ENCODE peak calls at places on chromosomes 5 and 9, in seven cellular contexts. K, F, O, W, T, C and Q are unnamed samples.

GRCh38 chr5:118233601-118234000 is 754.7 kb downstream of the DTWD2 start:
- DNase-seq in K (no peak), F (no peak), O (no peak), W (no peak), T (no peak), C (no peak), Q (no peak)

GRCh38 chr9:26882154-26882553 is 10.4 kb downstream of the CAAP1 start:
- DNase-seq in K (no peak), F (no peak), O (no peak), W (no peak), T (no peak), C (no peak), Q (no peak)

GRCh38 chr5:132136906-132137305 is 63.3 kb downstream of the CSF2 start:
- DNase-seq in K (no peak), F (no peak), O (no peak), W (peak; percentile 91), T (no peak), C (no peak), Q (peak; percentile 73)

GRCh38 chr5:91219141-91219802 is 163.8 kb downstream of the ARRDC3 start:
- DNase-seq in K (peak; percentile 27), F (no peak), O (no peak), W (peak; percentile 94), T (no peak), C (no peak), Q (no peak)

GRCh38 chr5:140632366-140633080 is 452 bp downstream of the CD14 start:
- DNase-seq in K (peak; percentile 63), F (peak; percentile 84), O (peak; percentile 48), W (peak; percentile 80), T (peak; percentile 20), C (no peak), Q (no peak)

GRCh38 chr5:132237141-132237540 is 9.5 kb upstream of the P4HA2 start:
- DNase-seq in K (peak; percentile 3), F (peak; percentile 51), O (no peak), W (no peak), T (no peak), C (no peak), Q (no peak)

GRCh38 chr9:72292874-72293607 is 72.0 kb downstream of the ZFAND5 start:
- DNase-seq in K (peak; percentile 52), F (no peak), O (no peak), W (peak; percentile 98), T (no peak), C (no peak), Q (no peak)

GRCh38 chr9:70587143-70587710 is 172.8 kb upstream of the KLF9 start:
- DNase-seq in K (no peak), F (no peak), O (no peak), W (peak; percentile 79), T (no peak), C (no peak), Q (no peak)

GRCh38 chr5:28575368-28575767 is 1537.0 kb upstream of the CDH9 start:
- DNase-seq in K (no peak), F (no peak), O (no peak), W (no peak), T (no peak), C (no peak), Q (no peak)

GRCh38 chr9:84322830-84323229 is 17.7 kb downstream of the SLC28A3 start:
- DNase-seq in K (no peak), F (no peak), O (no peak), W (peak; percentile 32), T (no peak), C (no peak), Q (no peak)

GRCh38 chr5:54630738-54631369 is 113.3 kb downstream of the SNX18 start:
- DNase-seq in K (no peak), F (peak; percentile 89), O (no peak), W (peak; percentile 44), T (no peak), C (no peak), Q (no peak)

GRCh38 chr5:169052207-169052606 is 248.7 kb downstream of the SLIT3 start:
- DNase-seq in K (no peak), F (no peak), O (no peak), W (no peak), T (no peak), C (no peak), Q (no peak)

GRCh38 chr5:170113517-170113891 is 7.8 kb downstream of the FOXI1 start:
- DNase-seq in K (no peak), F (no peak), O (no peak), W (no peak), T (no peak), C (no peak), Q (no peak)

GRCh38 chr9:124894741-124895170 is 32.8 kb downstream of the ARPC5L start:
- DNase-seq in K (no peak), F (no peak), O (no peak), W (peak; percentile 72), T (peak; percentile 31), C (peak; percentile 10), Q (no peak)

GRCh38 chr5:131384181-131384580 is 120.3 kb downstream of the CDC42SE2 start:
- DNase-seq in K (no peak), F (no peak), O (no peak), W (no peak), T (no peak), C (no peak), Q (no peak)

GRCh38 chr9:109769250-109769649 is 10.7 kb upstream of the PALM2AKAP2 start:
- DNase-seq in K (no peak), F (no peak), O (no peak), W (no peak), T (no peak), C (no peak), Q (no peak)

GRCh38 chr5:179754024-179754423 is 21.4 kb downstream of the MAML1 start:
- DNase-seq in K (no peak), F (no peak), O (no peak), W (no peak), T (no peak), C (no peak), Q (no peak)

GRCh38 chr9:125495137-125496119 is 211.6 kb downstream of the MAPKAP1 start:
- DNase-seq in K (no peak), F (no peak), O (no peak), W (no peak), T (no peak), C (peak; percentile 21), Q (no peak)

GRCh38 chr5:32090026-32090754 is 83.9 kb downstream of the GOLPH3 start:
- DNase-seq in K (no peak), F (no peak), O (no peak), W (no peak), T (no peak), C (no peak), Q (no peak)

GRCh38 chr5:32090755-32091128 is 83.4 kb downstream of the GOLPH3 start:
- DNase-seq in K (no peak), F (no peak), O (no peak), W (no peak), T (no peak), C (no peak), Q (no peak)

GRCh38 chr5:32087086-32088082 is 86.7 kb downstream of the GOLPH3 start:
- DNase-seq in K (no peak), F (no peak), O (no peak), W (no peak), T (no peak), C (no peak), Q (no peak)

GRCh38 chr5:32088214-32088613 is 85.9 kb downstream of the GOLPH3 start:
- DNase-seq in K (no peak), F (no peak), O (no peak), W (no peak), T (no peak), C (no peak), Q (no peak)

GRCh38 chr5:32089146-32090000 is 84.7 kb downstream of the GOLPH3 start:
- DNase-seq in K (no peak), F (no peak), O (no peak), W (no peak), T (no peak), C (no peak), Q (no peak)
- TF ChIP-seq CTCF in K (no peak), F (no peak), O (no peak), W (no peak), T (no peak), C (no peak), Q (no peak)

DNA sequence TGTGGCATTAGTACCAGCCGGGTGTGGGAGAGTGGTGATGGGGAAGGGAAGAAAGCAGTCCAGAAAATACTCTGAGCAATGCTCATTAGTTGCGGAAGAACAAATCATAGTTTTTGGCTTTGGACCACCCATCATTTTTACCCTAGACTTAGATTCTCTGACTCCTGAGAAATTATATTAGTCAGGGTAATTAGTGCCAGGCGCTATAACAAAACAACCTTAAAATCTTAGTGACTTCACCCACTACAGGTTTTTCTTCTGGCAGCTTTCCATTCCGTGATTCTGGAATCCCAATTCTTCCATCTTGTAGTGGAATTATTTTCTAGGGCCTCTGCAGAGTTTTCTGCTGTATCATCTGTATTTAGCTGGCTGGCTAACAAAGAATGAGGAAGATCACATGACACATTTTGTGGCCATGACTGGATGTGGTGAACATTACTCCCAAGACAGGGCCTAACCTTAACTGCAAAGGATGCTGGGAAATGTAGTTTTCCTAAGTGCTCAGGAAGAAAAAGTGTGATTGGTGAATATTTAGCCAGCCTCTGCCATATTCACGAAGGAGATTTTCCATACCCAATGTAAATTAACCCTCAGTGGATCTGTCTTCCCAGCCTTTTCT is 373.0 kb upstream of the MEF2C start:
- DNase-seq in K (no peak), F (no peak), O (no peak), W (peak; percentile 59), T (no peak), C (peak; percentile 56), Q (peak; percentile 48)
- H3K4me3 ChIP-seq in K (no peak overlapping the region), F (no peak overlapping the region), O (no peak overlapping the region), W (no peak overlapping the region), T (no peak overlapping the region), C (no peak overlapping the region), Q (no peak overlapping the region)

GRCh38 chr5:80147119-80147815 is 108.6 kb downstream of the SERINC5 start:
- DNase-seq in K (no peak), F (no peak), O (no peak), W (no peak), T (no peak), C (no peak), Q (no peak)
- H3K36me3 ChIP-seq in K (peaks cover 18% of the 10 kb centered on the region), F (peaks cover 46% of the 10 kb centered on the region), O (no peaks in the 10 kb centered on the region), W (peaks cover 12% of the 10 kb centered on the region), T (peaks cover 69% of the 10 kb centered on the region), C (no peaks in the 10 kb centered on the region), Q (peaks cover 16% of the 10 kb centered on the region)

GRCh38 chr5:175456105-175456504 is 12.1 kb upstream of the DRD1 start:
- DNase-seq in K (no peak), F (no peak), O (no peak), W (no peak), T (no peak), C (no peak), Q (no peak)

GRCh38 chr5:175460126-175460525 is 16.1 kb upstream of the DRD1 start:
- DNase-seq in K (no peak), F (no peak), O (no peak), W (peak; percentile 21), T (no peak), C (no peak), Q (no peak)

GRCh38 chr5:175460560-175460959 is 16.6 kb upstream of the DRD1 start:
- DNase-seq in K (no peak), F (no peak), O (no peak), W (no peak), T (no peak), C (no peak), Q (no peak)

GRCh38 chr5:175461370-175461769 is 17.0 kb upstream of the SFXN1 start:
- DNase-seq in K (no peak), F (no peak), O (no peak), W (no peak), T (no peak), C (no peak), Q (no peak)

DNA sequence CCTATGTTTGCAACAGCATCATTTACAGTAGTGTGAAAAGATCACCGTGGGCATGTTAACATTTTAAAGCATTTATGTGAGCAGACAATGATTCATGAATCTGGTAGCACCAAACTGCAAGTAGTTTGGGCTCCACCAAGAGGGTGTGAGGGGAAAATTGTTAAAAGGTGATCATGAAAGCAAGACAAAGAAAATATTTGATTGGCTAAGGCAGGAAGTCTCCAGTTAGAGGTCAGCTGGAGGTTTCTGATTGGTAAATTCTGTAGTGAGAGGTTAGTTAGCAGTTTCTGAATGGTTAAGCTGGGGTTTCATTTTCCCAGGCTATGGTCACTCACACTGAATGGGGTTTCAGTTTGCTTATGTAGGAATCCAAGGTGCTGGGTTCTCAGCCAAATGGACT is 13.5 kb upstream of the DRD1 start:
- DNase-seq in K (no peak), F (no peak), O (no peak), W (no peak), T (no peak), C (no peak), Q (no peak)
- TF ChIP-seq CTCF in K (no peak), F (no peak), O (no peak), W (no peak), T (no peak), C (peak; percentile 9), Q (peak; percentile 14)